ENCODE peak calls at places on chromosome X, in eight cellular contexts. I, D, O, F, A, V, X and B are unnamed samples.
A peak's percentile ranks its signal among the peaks of the same experiment; 100 is the strongest.

GRCh38 chrX:12770440-12770839 is 20.8 kb upstream of the PRPS2 start:
- DNase-seq in D (no peak), I (no peak), X (peak; percentile 53), A (peak; percentile 58), V (peak; percentile 3), F (peak; percentile 22), O (no peak), B (peak; percentile 11)

GRCh38 chrX:101803451-101803850 is 128.4 kb downstream of the ZMAT1 start:
- DNase-seq in O (peak; percentile 0), D (no peak), F (peak; percentile 3), I (no peak), A (peak; percentile 34), V (peak; percentile 7), X (peak; percentile 26), B (no peak)

GRCh38 chrX:101602077-101602476 is 15.7 kb downstream of the ARMCX6 start:
- DNase-seq in V (no peak), F (peak; percentile 83), I (no peak), D (no peak), A (peak; percentile 9), X (peak; percentile 59), O (no peak), B (no peak)

GRCh38 chrX:67727576-67727975 is 183.8 kb downstream of the AR start:
- DNase-seq in O (no peak), I (no peak), F (no peak), X (no peak), V (no peak), A (no peak), D (no peak), B (no peak)

GRCh38 chrX:12463052-12463451 is 324.8 kb downstream of the FRMPD4 start:
- DNase-seq in D (no peak), O (no peak), X (no peak), I (no peak), F (no peak), V (no peak), A (no peak), B (no peak)

GRCh38 chrX:76454456-76454927 is 27.0 kb downstream of the MAGEE1 start:
- DNase-seq in V (no peak), D (no peak), X (peak; percentile 33), I (no peak), A (peak; percentile 17), O (no peak), F (peak; percentile 17), B (peak; percentile 7)

GRCh38 chrX:11367609-11368430 is 74.6 kb downstream of the AMELX start:
- DNase-seq in F (no peak), X (peak; percentile 52), A (peak; percentile 31), V (peak; percentile 8), O (no peak), I (no peak), D (no peak), B (no peak)

GRCh38 chrX:26286836-26287235 is 70.9 kb downstream of the MAGEB5 start:
- DNase-seq in D (no peak), O (no peak), A (no peak), F (no peak), I (no peak), X (no peak), V (no peak), B (no peak)

GRCh38 chrX:68500105-68500504 is 1.3 kb downstream of the YIPF6 start:
- DNase-seq in A (no peak), X (no peak), F (no peak), D (no peak), V (no peak), I (no peak), O (no peak), B (no peak)

GRCh38 chrX:2632533-2633504 is 58.3 kb upstream of the CD99 start:
- DNase-seq in O (no peak), A (no peak), D (no peak), F (no peak), X (peak; percentile 29), I (no peak), V (no peak), B (no peak)

GRCh38 chrX:38124000-38124399 is 96.7 kb downstream of the SRPX start:
- DNase-seq in X (no peak), A (no peak), D (no peak), F (no peak), V (no peak), O (no peak), I (no peak), B (no peak)

GRCh38 chrX:68571292-68572256 is 72.7 kb downstream of the YIPF6 start:
- DNase-seq in A (peak; percentile 67), V (peak; percentile 65), D (no peak), X (peak; percentile 83), F (peak; percentile 48), I (no peak), O (no peak), B (peak; percentile 46)

GRCh38 chrX:66030505-66031317 is 9.2 kb downstream of the VSIG4 start:
- DNase-seq in F (peak; percentile 11), V (no peak), I (no peak), O (no peak), A (peak; percentile 11), D (no peak), X (peak; percentile 49), B (peak; percentile 4)

GRCh38 chrX:30822068-30822671 is 66.9 kb downstream of the TAB3 start:
- DNase-seq in D (no peak), I (no peak), A (peak; percentile 10), X (peak; percentile 15), O (no peak), F (no peak), V (no peak), B (no peak)

GRCh38 chrX:6708041-6708440 is 173.1 kb upstream of the VCX3A start:
- DNase-seq in A (no peak), D (no peak), V (no peak), X (no peak), O (no peak), F (peak; percentile 0), I (no peak), B (no peak)

GRCh38 chrX:25028726-25029125 is 13.0 kb upstream of the ARX start:
- DNase-seq in O (no peak), V (no peak), F (peak; percentile 44), D (no peak), A (peak; percentile 41), I (no peak), X (peak; percentile 61), B (peak; percentile 48)

GRCh38 chrX:40174594-40175415 is 77.0 kb upstream of the BCOR start:
- DNase-seq in D (peak; percentile 73), I (peak; percentile 37), A (peak; percentile 68), O (no peak), X (peak; percentile 46), V (peak; percentile 69), F (peak; percentile 51), B (peak; percentile 62)

GRCh38 chrX:48937065-48937907 is 18.5 kb upstream of the PIM2 start:
- DNase-seq in V (peak; percentile 48), F (no peak), O (no peak), D (peak; percentile 68), A (peak; percentile 89), I (peak; percentile 88), X (peak; percentile 18), B (no peak)

GRCh38 chrX:108199041-108199440 is 107.5 kb downstream of the ATG4A start:
- DNase-seq in D (no peak), F (no peak), X (peak; percentile 18), A (no peak), V (no peak), I (no peak), O (no peak), B (no peak)

GRCh38 chrX:97401154-97401553 is 517.4 kb downstream of the RPA4 start:
- DNase-seq in A (peak; percentile 38), I (no peak), D (no peak), X (no peak), F (no peak), O (no peak), V (no peak), B (no peak)

GRCh38 chrX:69083785-69084184 is 81.5 kb downstream of the PJA1 start:
- DNase-seq in A (no peak), I (no peak), D (no peak), X (no peak), F (no peak), O (no peak), V (no peak), B (no peak)

GRCh38 chrX:37047776-37048175 is 39.6 kb downstream of the FAM47C start:
- DNase-seq in I (no peak), F (no peak), V (no peak), X (no peak), A (no peak), O (no peak), D (no peak), B (no peak)

GRCh38 chrX:152480269-152481212 is 29.4 kb upstream of the GABRA3 start:
- DNase-seq in O (no peak), I (no peak), A (no peak), V (no peak), X (no peak), D (no peak), F (no peak), B (no peak)

GRCh38 chrX:21747523-21747922 is 10.4 kb downstream of the SMPX start:
- DNase-seq in D (no peak), X (peak; percentile 24), O (no peak), I (no peak), A (no peak), V (no peak), F (peak; percentile 11), B (no peak)

GRCh38 chrX:40483502-40483901 is 97.3 kb upstream of the ATP6AP2 start:
- DNase-seq in O (no peak), F (no peak), X (no peak), A (no peak), D (no peak), I (no peak), V (no peak), B (no peak)

GRCh38 chrX:11665144-11666040 is at the start of gene ARHGAP6:
- DNase-seq in I (no peak), O (no peak), V (peak; percentile 16), A (peak; percentile 53), F (peak; percentile 41), D (peak; percentile 82), X (peak; percentile 63), B (no peak)

GRCh38 chrX:40272141-40272540 is 174.4 kb upstream of the BCOR start:
- DNase-seq in A (no peak), O (no peak), X (no peak), V (peak; percentile 10), F (no peak), D (no peak), I (no peak), B (no peak)

GRCh38 chrX:10111364-10112148 is 45.2 kb upstream of the CLCN4 start:
- DNase-seq in D (no peak), O (no peak), V (no peak), A (no peak), F (peak; percentile 70), X (peak; percentile 28), I (peak; percentile 37), B (no peak)

GRCh38 chrX:134171661-134172587 is 65.1 kb upstream of the CCDC160 start:
- DNase-seq in F (no peak), I (no peak), V (peak; percentile 56), D (peak; percentile 64), O (no peak), A (peak; percentile 12), X (peak; percentile 0), B (no peak)

GRCh38 chrX:53166103-53166502 is 58.9 kb downstream of the KDM5C start:
- DNase-seq in D (no peak), F (no peak), A (no peak), X (no peak), V (no peak), I (no peak), O (no peak), B (no peak)

GRCh38 chrX:120408168-120408567 is 46.3 kb downstream of the ATP1B4 start:
- DNase-seq in O (no peak), D (no peak), X (no peak), V (no peak), A (no peak), F (no peak), I (no peak), B (no peak)

GRCh38 chrX:17475820-17476219 is 100.8 kb downstream of the NHS start:
- DNase-seq in D (no peak), O (no peak), X (peak; percentile 38), A (no peak), I (no peak), V (peak; percentile 7), F (peak; percentile 50), B (no peak)

GRCh38 chrX:153608376-153608775 is 9.4 kb upstream of the CCNQ start:
- DNase-seq in V (no peak), F (no peak), D (no peak), I (no peak), A (no peak), O (no peak), X (no peak), B (no peak)

GRCh38 chrX:150361777-150362351 is 1.3 kb upstream of the MAMLD1 start:
- DNase-seq in F (no peak), I (no peak), V (peak; percentile 21), A (no peak), D (peak; percentile 53), O (no peak), X (no peak), B (peak; percentile 3)